ENCODE peak calls at places on chromosomes 5 and 9, in seven cellular contexts. U, L, Q, R, O, E and G are unnamed samples.

GRCh38 chr9:16828335-16829281 is 41.9 kb downstream of the BNC2 start:
- DNase-seq in R (peak), O (peak), Q (peak), U (no peak), L (no peak), E (peak), G (peak)

GRCh38 chr5:97840643-97841042 is 657.6 kb upstream of the RIOK2 start:
- DNase-seq in U (no peak), L (no peak), Q (no peak), E (peak), R (no peak), O (peak), G (no peak)

GRCh38 chr9:6417186-6417585 is 4.2 kb downstream of the UHRF2 start:
- DNase-seq in O (peak), R (no peak), U (no peak), L (no peak), E (peak), Q (no peak), G (no peak)

GRCh38 chr5:96661101-96661840 is 905 bp upstream of the CAST start:
- DNase-seq in O (peak), U (peak), E (peak), R (peak), Q (peak), L (no peak), G (peak)

GRCh38 chr9:126986506-126986951 is 71.9 kb downstream of the RALGPS1 start:
- DNase-seq in U (peak), O (peak), R (peak), E (no peak), Q (no peak), L (no peak), G (no peak)

GRCh38 chr9:112104401-112104800 is 70.7 kb downstream of the SUSD1 start:
- DNase-seq in Q (no peak), E (no peak), L (no peak), O (no peak), U (no peak), R (no peak), G (no peak)

GRCh38 chr9:133340256-133340655 is 4.3 kb upstream of the SURF6 start:
- DNase-seq in O (no peak), U (no peak), R (no peak), E (no peak), Q (no peak), L (no peak), G (no peak)

GRCh38 chr5:178123987-178124925 is 6.6 kb upstream of the RMND5B start:
- DNase-seq in L (no peak), R (no peak), E (no peak), Q (no peak), O (no peak), U (no peak), G (no peak)

GRCh38 chr5:87300176-87300575 is 32.5 kb downstream of the RASA1 start:
- DNase-seq in L (no peak), E (no peak), R (no peak), O (peak), Q (no peak), U (no peak), G (no peak)

GRCh38 chr5:37814699-37815098 is 25.1 kb downstream of the GDNF start:
- DNase-seq in O (peak), U (no peak), E (peak), R (no peak), L (no peak), Q (no peak), G (peak)

GRCh38 chr9:137430723-137431415 is 7.7 kb downstream of the NOXA1 start:
- DNase-seq in Q (peak), U (no peak), E (no peak), R (no peak), L (no peak), O (no peak), G (no peak)

GRCh38 chr5:172919525-172920446 is 39.4 kb upstream of the RPL26L1 start:
- DNase-seq in L (no peak), E (peak), O (no peak), Q (no peak), R (peak), U (no peak), G (no peak)

GRCh38 chr5:95448836-95449235 is 57.7 kb downstream of the FAM81B start:
- DNase-seq in R (no peak), O (peak), E (no peak), U (no peak), L (no peak), Q (no peak), G (no peak)

GRCh38 chr5:150503977-150504620 is 3.8 kb upstream of the NDST1 start:
- DNase-seq in E (no peak), L (no peak), Q (no peak), R (no peak), U (no peak), O (peak), G (peak)

GRCh38 chr9:80899208-80899607 is 790.1 kb downstream of the TLE1 start:
- DNase-seq in Q (no peak), E (peak), U (no peak), L (no peak), O (peak), R (peak), G (no peak)

GRCh38 chr9:109331353-109331752 is 10.5 kb upstream of the EPB41L4B start:
- DNase-seq in L (no peak), R (peak), Q (peak), O (peak), E (no peak), U (no peak), G (peak)

GRCh38 chr9:2210201-2210600 is 195.1 kb downstream of the SMARCA2 start:
- DNase-seq in Q (no peak), L (no peak), R (peak), E (peak), O (no peak), U (no peak), G (no peak)

GRCh38 chr5:134005415-134006118 is 792 bp upstream of the VDAC1 start:
- DNase-seq in R (peak), O (no peak), U (no peak), L (no peak), E (no peak), Q (peak), G (no peak)

GRCh38 chr9:128912270-128912853 is 8.4 kb upstream of the PHYHD1 start:
- DNase-seq in L (no peak), R (peak), U (no peak), O (peak), Q (no peak), E (peak), G (peak)

GRCh38 chr9:112764344-112764743 is 13.8 kb downstream of the SNX30 start:
- DNase-seq in L (no peak), R (no peak), Q (no peak), U (no peak), E (peak), O (no peak), G (no peak)

GRCh38 chr5:150672237-150672883 is 11.3 kb downstream of the MYOZ3 start:
- DNase-seq in E (no peak), O (peak), Q (peak), U (no peak), L (no peak), R (no peak), G (no peak)

GRCh38 chr9:135530146-135530545 is 8.9 kb downstream of the LCN1 start:
- DNase-seq in U (no peak), Q (no peak), O (no peak), L (no peak), R (no peak), E (no peak), G (no peak)

GRCh38 chr9:4569101-4569500 is 78.8 kb downstream of the SLC1A1 start:
- DNase-seq in R (no peak), E (no peak), U (no peak), L (no peak), Q (no peak), O (no peak), G (no peak)

GRCh38 chr5:50564079-50564478 is 102.4 kb upstream of the PARP8 start:
- DNase-seq in E (no peak), O (no peak), R (no peak), Q (no peak), U (no peak), L (no peak), G (no peak)

GRCh38 chr5:6218517-6218916 is 159.8 kb downstream of the MED10 start:
- DNase-seq in E (no peak), U (no peak), L (no peak), Q (no peak), R (no peak), O (no peak), G (no peak)

GRCh38 chr9:129146441-129146933 is 31.6 kb downstream of the IER5L start:
- DNase-seq in L (no peak), O (no peak), E (no peak), R (peak), Q (no peak), U (no peak), G (no peak)

GRCh38 chr9:90767523-90768100 is 34.0 kb upstream of the SYK start:
- DNase-seq in L (no peak), R (no peak), E (no peak), U (no peak), Q (no peak), O (peak), G (no peak)

GRCh38 chr5:173537228-173537627 is 79.2 kb downstream of the BOD1 start:
- DNase-seq in L (no peak), Q (no peak), O (no peak), R (no peak), E (no peak), U (no peak), G (no peak)

GRCh38 chr5:113040672-113041071 is 64.1 kb downstream of the DCP2 start:
- DNase-seq in E (no peak), U (no peak), Q (no peak), R (no peak), O (no peak), L (no peak), G (no peak)